ENCODE peak calls at places on chromosomes 2 and 18, in six cellular contexts. A, D, G, N, C and O are unnamed samples.

GRCh38 chr2:29130295-29130694 is 15.1 kb downstream of the CLIP4 start:
- DNase-seq in D (no peak), C (peak), N (no peak), G (no peak), A (peak), O (no peak)

GRCh38 chr2:102764083-102764482 is 2.3 kb downstream of the TMEM182 start:
- DNase-seq in D (no peak), C (no peak), A (no peak), N (no peak), G (no peak), O (no peak)

GRCh38 chr18:26425148-26425531 is 123.2 kb downstream of the KCTD1 start:
- DNase-seq in C (no peak), G (no peak), N (no peak), A (no peak), D (no peak), O (no peak)

GRCh38 chr2:118388771-118389170 is 300.5 kb downstream of the INSIG2 start:
- DNase-seq in A (no peak), N (no peak), G (no peak), C (no peak), D (no peak), O (no peak)

GRCh38 chr2:20241973-20242726 is 17.2 kb upstream of the SDC1 start:
- DNase-seq in C (no peak), G (no peak), A (no peak), N (no peak), D (no peak), O (no peak)

GRCh38 chr2:239073270-239073669 is 225.4 kb downstream of the TWIST2 start:
- DNase-seq in C (no peak), A (no peak), D (no peak), N (no peak), G (no peak), O (no peak)

GRCh38 chr18:6115710-6116109 is 220.4 kb upstream of the TMEM200C start:
- DNase-seq in D (no peak), C (no peak), G (no peak), N (no peak), A (no peak), O (no peak)

GRCh38 chr2:231545105-231545902 is 15.1 kb upstream of the NMUR1 start:
- DNase-seq in N (no peak), D (peak), C (no peak), G (no peak), A (peak), O (no peak)

GRCh38 chr2:238967031-238967977 is 119.4 kb downstream of the TWIST2 start:
- DNase-seq in D (no peak), N (no peak), G (no peak), A (no peak), C (no peak), O (no peak)

GRCh38 chr2:170917219-170917851 is 11.7 kb upstream of the GORASP2 start:
- DNase-seq in C (no peak), D (no peak), G (no peak), A (no peak), N (no peak), O (no peak)

GRCh38 chr2:11398710-11399109 is 54.3 kb upstream of the ROCK2 start:
- DNase-seq in C (peak), N (peak), D (no peak), A (no peak), G (no peak), O (no peak)

GRCh38 chr2:239167766-239168444 is 232.9 kb downstream of the HDAC4 start:
- DNase-seq in D (no peak), A (no peak), C (no peak), G (no peak), N (no peak), O (no peak)

GRCh38 chr2:204604061-204604460 is 58.8 kb downstream of the PARD3B start:
- DNase-seq in C (no peak), N (no peak), G (no peak), D (no peak), A (no peak), O (no peak)

GRCh38 chr2:178283519-178283918 is 89.2 kb downstream of the OSBPL6 start:
- DNase-seq in D (no peak), C (no peak), A (no peak), N (no peak), G (no peak), O (no peak)

GRCh38 chr2:134347756-134348155 is 93.9 kb downstream of the MGAT5 start:
- DNase-seq in A (no peak), D (no peak), N (no peak), C (no peak), G (no peak), O (no peak)

GRCh38 chr2:144712277-144712944 is 192.5 kb upstream of the ZEB2 start:
- DNase-seq in G (no peak), C (no peak), D (no peak), A (no peak), N (no peak), O (no peak)

GRCh38 chr18:28365406-28365805 is 188.5 kb upstream of the CDH2 start:
- DNase-seq in D (no peak), N (no peak), C (no peak), G (no peak), A (no peak), O (no peak)

GRCh38 chr2:157480182-157480961 is 36.5 kb upstream of the CYTIP start:
- DNase-seq in A (peak), G (no peak), N (no peak), D (peak), C (no peak), O (no peak)

GRCh38 chr2:215454519-215454918 is 18.7 kb upstream of the FN1 start:
- DNase-seq in G (no peak), D (no peak), N (peak), A (no peak), C (no peak), O (no peak)

GRCh38 chr18:46400449-46400848 is 256.6 kb downstream of the LOXHD1 start:
- DNase-seq in D (no peak), C (peak), G (no peak), N (peak), A (no peak), O (no peak)

GRCh38 chr18:46222093-46222492 is 117.9 kb downstream of the HAUS1 start:
- DNase-seq in A (no peak), C (no peak), N (no peak), G (no peak), D (no peak), O (no peak)

GRCh38 chr2:28818053-28818452 is 7.4 kb downstream of the SPDYA start:
- DNase-seq in G (no peak), C (no peak), N (no peak), A (no peak), D (no peak), O (no peak)

GRCh38 chr2:222751238-222751637 is 79.8 kb downstream of the MOGAT1 start:
- DNase-seq in A (no peak), D (no peak), N (no peak), G (no peak), C (no peak), O (no peak)